ENCODE peak calls at places on chromosome 21, in ten cellular contexts. E, T, U, C, S, Q, N, W, P and H are unnamed samples.
A peak's percentile ranks its signal among the peaks of the same experiment; 100 is the strongest.

GRCh38 chr21:26795866-26796329 is 49.3 kb downstream of the ADAMTS1 start:
- DNase-seq in E (no peak), T (peak; percentile 22), U (peak; percentile 86), C (no peak), S (peak; percentile 83), Q (no peak), N (peak; percentile 6), W (no peak), P (no peak), H (no peak)

GRCh38 chr21:21921410-21922232 is 923.4 kb downstream of the NCAM2 start:
- DNase-seq in E (peak; percentile 55), T (no peak), U (no peak), C (no peak), S (no peak), Q (peak; percentile 81), N (no peak), W (no peak), P (no peak), H (no peak)

GRCh38 chr21:35045539-35046222 is 3.4 kb downstream of the RUNX1 start:
- DNase-seq in E (no peak), T (no peak), U (no peak), C (peak; percentile 35), S (no peak), Q (no peak), N (no peak), W (no peak), P (no peak), H (no peak)

GRCh38 chr21:27818847-27819246 is 852.0 kb upstream of the ADAMTS5 start:
- DNase-seq in E (no peak), T (no peak), U (no peak), C (no peak), S (no peak), Q (no peak), N (no peak), W (no peak), P (no peak), H (no peak)

GRCh38 chr21:45323487-45324380 is 36.0 kb upstream of the POFUT2 start:
- DNase-seq in E (no peak), T (no peak), U (no peak), C (no peak), S (peak; percentile 86), Q (peak; percentile 68), N (no peak), W (no peak), P (no peak), H (no peak)

GRCh38 chr21:45304945-45305344 is 17.2 kb upstream of the POFUT2 start:
- DNase-seq in E (no peak), T (peak; percentile 17), U (no peak), C (no peak), S (no peak), Q (no peak), N (no peak), W (peak; percentile 6), P (no peak), H (no peak)

GRCh38 chr21:45418301-45419071 is 13.5 kb downstream of the COL18A1 start:
- DNase-seq in E (no peak), T (no peak), U (peak; percentile 8), C (no peak), S (no peak), Q (no peak), N (no peak), W (no peak), P (no peak), H (no peak)

GRCh38 chr21:46152939-46153258 is 2.5 kb downstream of the FTCD start:
- DNase-seq in E (no peak), T (peak; percentile 14), U (peak; percentile 5), C (no peak), S (peak; percentile 68), Q (no peak), N (no peak), W (peak; percentile 1), P (no peak), H (no peak)

GRCh38 chr21:26473471-26473870 is 99.6 kb downstream of the CYYR1 start:
- DNase-seq in E (no peak), T (no peak), U (no peak), C (no peak), S (no peak), Q (no peak), N (no peak), W (no peak), P (no peak), H (no peak)

GRCh38 chr21:17987328-17987727 is 168.2 kb upstream of the C21orf91 start:
- DNase-seq in E (no peak), T (no peak), U (no peak), C (no peak), S (no peak), Q (no peak), N (no peak), W (no peak), P (no peak), H (no peak)

GRCh38 chr21:43981151-43981870 is 30.8 kb upstream of the TRAPPC10 start:
- DNase-seq in E (no peak), T (no peak), U (no peak), C (no peak), S (no peak), Q (no peak), N (no peak), W (no peak), P (no peak), H (no peak)

GRCh38 chr21:43982489-43983078 is 29.5 kb upstream of the TRAPPC10 start:
- DNase-seq in E (no peak), T (no peak), U (no peak), C (no peak), S (no peak), Q (no peak), N (no peak), W (no peak), P (no peak), H (no peak)

GRCh38 chr21:43981871-43982210 is 30.3 kb upstream of the TRAPPC10 start:
- DNase-seq in E (no peak), T (no peak), U (no peak), C (no peak), S (no peak), Q (peak; percentile 16), N (no peak), W (no peak), P (no peak), H (no peak)

GRCh38 chr21:43978060-43978459 is 34.0 kb upstream of the TRAPPC10 start:
- DNase-seq in E (no peak), T (no peak), U (no peak), C (no peak), S (no peak), Q (no peak), N (no peak), W (no peak), P (no peak), H (no peak)

DNA sequence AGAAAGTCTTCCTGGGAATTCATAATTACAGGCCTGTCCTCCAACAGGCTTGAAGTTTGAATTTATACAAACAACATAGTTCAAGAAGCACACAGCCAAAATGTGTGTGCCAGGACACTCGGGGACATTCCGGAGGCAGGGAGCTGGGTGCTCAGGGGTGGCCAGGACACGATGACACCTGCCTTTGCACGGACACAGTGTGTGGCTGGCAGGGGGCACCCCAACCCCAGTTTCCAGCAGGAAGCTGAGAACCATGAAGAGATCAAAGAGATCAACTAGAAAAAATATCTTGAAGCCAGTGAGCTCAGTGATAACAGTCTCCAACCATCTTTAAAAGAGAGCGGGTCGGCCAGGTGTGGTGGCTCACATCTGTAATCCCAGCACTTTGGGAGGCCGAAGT is 32.5 kb upstream of the TRAPPC10 start:
- DNase-seq in E (no peak), T (peak; percentile 53), U (no peak), C (no peak), S (no peak), Q (no peak), N (no peak), W (no peak), P (no peak), H (no peak)
- TF ChIP-seq CTCF in E (peak; percentile 10), T (peak; percentile 45), U (no peak), C (no peak), S (no peak), Q (no peak), N (no peak), W (no peak), P (no peak), H (no peak)

DNA sequence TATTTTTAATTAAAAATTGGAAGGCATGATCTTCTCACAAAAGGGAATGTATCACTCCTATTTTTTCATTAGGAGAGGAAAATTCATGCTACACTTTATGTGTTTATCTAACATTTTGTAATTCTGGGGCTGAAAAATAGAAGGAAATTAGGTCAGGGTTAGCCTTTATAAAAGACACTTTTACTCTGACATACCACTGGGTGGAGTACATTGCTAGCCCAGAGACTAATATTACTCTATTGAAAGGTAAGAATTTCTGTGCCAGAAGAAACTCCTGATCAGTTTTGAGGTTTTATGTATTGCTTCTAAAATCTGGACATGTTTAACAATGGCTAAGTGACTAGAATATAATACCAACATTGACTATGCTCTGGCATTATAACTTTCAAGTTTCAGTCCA is 724.6 kb downstream of the USP25 start:
- DNase-seq in E (no peak), T (no peak), U (no peak), C (no peak), S (no peak), Q (peak; percentile 10), N (peak; percentile 49), W (no peak), P (no peak), H (no peak)
- TF ChIP-seq CTCF in E (peak; percentile 51), T (peak; percentile 11), U (peak; percentile 44), C (no peak), S (no peak), Q (peak; percentile 49), N (no peak), W (no peak), P (no peak), H (peak; percentile 28)

GRCh38 chr21:37783016-37783415 is 133.2 kb downstream of the KCNJ6 start:
- DNase-seq in E (no peak), T (no peak), U (no peak), C (no peak), S (no peak), Q (no peak), N (no peak), W (no peak), P (no peak), H (no peak)
- TF ChIP-seq CTCF in E (no peak), T (no peak), U (no peak), C (no peak), S (no peak), Q (no peak), N (no peak), W (no peak), P (no peak), H (no peak)

DNA sequence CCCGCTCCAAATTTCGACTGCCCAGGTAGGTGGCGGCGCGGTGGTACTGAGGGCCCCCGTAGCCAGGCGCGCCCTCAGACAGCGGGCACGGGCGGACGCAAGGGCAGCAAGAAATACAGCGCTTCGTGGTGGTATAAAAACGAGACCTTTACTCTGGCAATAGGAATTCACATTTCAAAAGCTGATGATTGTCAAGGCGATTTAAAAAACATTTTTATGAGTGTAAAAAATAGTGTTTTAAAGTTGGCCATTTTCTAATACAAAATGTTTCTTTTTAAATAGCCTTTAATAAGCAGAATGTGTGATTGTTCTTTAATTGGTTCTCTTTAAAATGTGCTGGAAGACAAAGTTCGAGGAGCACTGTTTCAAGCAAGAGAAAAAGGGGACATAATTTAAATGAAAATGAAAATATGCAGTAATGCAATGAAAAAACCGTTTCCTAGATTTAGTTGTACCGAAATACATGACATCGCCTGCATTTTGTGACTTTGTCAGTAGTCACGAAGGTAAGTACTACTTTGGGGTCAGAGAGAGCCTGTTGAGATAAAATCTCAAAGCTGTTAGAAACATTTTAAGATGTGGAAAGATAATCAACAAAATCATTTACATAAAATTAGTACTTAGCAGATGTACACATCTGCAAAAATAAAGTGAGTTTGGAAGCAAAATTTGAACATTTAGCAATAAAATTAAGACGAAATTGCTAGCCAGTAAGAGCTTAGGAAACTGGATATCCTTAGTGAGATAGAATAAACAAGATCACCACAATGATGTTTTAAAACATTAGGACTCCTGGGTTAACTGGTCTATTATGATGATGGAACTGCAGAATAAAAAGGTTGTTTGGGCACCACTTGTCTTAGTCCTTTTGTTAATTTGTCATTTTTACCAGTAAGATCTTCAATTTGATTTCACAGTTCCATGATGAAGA is 1.1 kb upstream of the PSMG1 start:
- DNase-seq in E (peak; percentile 9), T (no peak), U (no peak), C (no peak), S (no peak), Q (no peak), N (no peak), W (no peak), P (no peak), H (no peak)
- TF ChIP-seq CTCF in E (no peak), T (no peak), U (no peak), C (no peak), S (no peak), Q (no peak), N (no peak), W (no peak), P (no peak), H (no peak)